ENCODE peak calls at places on chromosomes 16 and 17, in eight cellular contexts. One of them, this sample, is unnamed.

GRCh38 chr17:69300222-69300621 is 26.7 kb downstream of the ABCA5 start:
- DNase-seq in activated CD8-positive, alpha-beta memory T cell treated with anti-CD3 and anti-CD28 coated beads, Interleukin-2, amount 50 U/mL, for 4 hours: no peak
- DNase-seq in hepatic stellate cell: no peak
- DNase-seq in stimulated activated CD8-positive, alpha-beta memory T cell treated with anti-CD3 and anti-CD28 coated beads, Interleukin-4, amount 100 ng/mL, for 4 hours: no peak
- DNase-seq in midbrain: no peak
- DNase-seq in effector memory CD8-positive, alpha-beta T cell: no peak
- DNase-seq in GF-D8: no peak
- DNase-seq in pulmonary artery endothelial cell: no peak
- DNase-seq in this sample: no peak

GRCh38 chr16:46927273-46927672 is 43.1 kb downstream of the GPT2 start:
- DNase-seq in activated CD8-positive, alpha-beta memory T cell treated with anti-CD3 and anti-CD28 coated beads, Interleukin-2, amount 50 U/mL, for 4 hours: no peak
- DNase-seq in hepatic stellate cell: no peak
- DNase-seq in stimulated activated CD8-positive, alpha-beta memory T cell treated with anti-CD3 and anti-CD28 coated beads, Interleukin-4, amount 100 ng/mL, for 4 hours: no peak
- DNase-seq in midbrain: peak; percentile 16
- DNase-seq in effector memory CD8-positive, alpha-beta T cell: no peak
- DNase-seq in GF-D8: no peak
- DNase-seq in pulmonary artery endothelial cell: no peak
- DNase-seq in this sample: no peak

GRCh38 chr16:27480761-27481160 is 69.0 kb downstream of the GTF3C1 start:
- DNase-seq in activated CD8-positive, alpha-beta memory T cell treated with anti-CD3 and anti-CD28 coated beads, Interleukin-2, amount 50 U/mL, for 4 hours: no peak
- DNase-seq in hepatic stellate cell: no peak
- DNase-seq in stimulated activated CD8-positive, alpha-beta memory T cell treated with anti-CD3 and anti-CD28 coated beads, Interleukin-4, amount 100 ng/mL, for 4 hours: no peak
- DNase-seq in midbrain: no peak
- DNase-seq in effector memory CD8-positive, alpha-beta T cell: no peak
- DNase-seq in GF-D8: no peak
- DNase-seq in pulmonary artery endothelial cell: no peak
- DNase-seq in this sample: no peak

GRCh38 chr16:85991425-85991824 is 92.5 kb downstream of the IRF8 start:
- DNase-seq in activated CD8-positive, alpha-beta memory T cell treated with anti-CD3 and anti-CD28 coated beads, Interleukin-2, amount 50 U/mL, for 4 hours: no peak
- DNase-seq in hepatic stellate cell: no peak
- DNase-seq in stimulated activated CD8-positive, alpha-beta memory T cell treated with anti-CD3 and anti-CD28 coated beads, Interleukin-4, amount 100 ng/mL, for 4 hours: no peak
- DNase-seq in midbrain: no peak
- DNase-seq in effector memory CD8-positive, alpha-beta T cell: no peak
- DNase-seq in GF-D8: no peak
- DNase-seq in pulmonary artery endothelial cell: no peak
- DNase-seq in this sample: no peak

GRCh38 chr16:77599793-77600415 is 122.4 kb upstream of the NUDT7 start:
- DNase-seq in activated CD8-positive, alpha-beta memory T cell treated with anti-CD3 and anti-CD28 coated beads, Interleukin-2, amount 50 U/mL, for 4 hours: no peak
- DNase-seq in hepatic stellate cell: peak; percentile 6
- DNase-seq in stimulated activated CD8-positive, alpha-beta memory T cell treated with anti-CD3 and anti-CD28 coated beads, Interleukin-4, amount 100 ng/mL, for 4 hours: no peak
- DNase-seq in midbrain: peak; percentile 12
- DNase-seq in effector memory CD8-positive, alpha-beta T cell: no peak
- DNase-seq in GF-D8: no peak
- DNase-seq in pulmonary artery endothelial cell: no peak
- DNase-seq in this sample: peak; percentile 53

GRCh38 chr17:1965556-1966273 is 59.4 kb downstream of the RTN4RL1 start:
- DNase-seq in activated CD8-positive, alpha-beta memory T cell treated with anti-CD3 and anti-CD28 coated beads, Interleukin-2, amount 50 U/mL, for 4 hours: no peak
- DNase-seq in hepatic stellate cell: no peak
- DNase-seq in stimulated activated CD8-positive, alpha-beta memory T cell treated with anti-CD3 and anti-CD28 coated beads, Interleukin-4, amount 100 ng/mL, for 4 hours: no peak
- DNase-seq in midbrain: no peak
- DNase-seq in effector memory CD8-positive, alpha-beta T cell: no peak
- DNase-seq in GF-D8: no peak
- DNase-seq in pulmonary artery endothelial cell: no peak
- DNase-seq in this sample: peak; percentile 64

GRCh38 chr16:14112539-14112856 is 41.4 kb downstream of the MRTFB start:
- DNase-seq in activated CD8-positive, alpha-beta memory T cell treated with anti-CD3 and anti-CD28 coated beads, Interleukin-2, amount 50 U/mL, for 4 hours: no peak
- DNase-seq in hepatic stellate cell: no peak
- DNase-seq in stimulated activated CD8-positive, alpha-beta memory T cell treated with anti-CD3 and anti-CD28 coated beads, Interleukin-4, amount 100 ng/mL, for 4 hours: no peak
- DNase-seq in midbrain: no peak
- DNase-seq in effector memory CD8-positive, alpha-beta T cell: no peak
- DNase-seq in GF-D8: no peak
- DNase-seq in pulmonary artery endothelial cell: no peak
- DNase-seq in this sample: no peak

GRCh38 chr17:49571283-49571682 is 4.4 kb upstream of the NXPH3 start:
- DNase-seq in activated CD8-positive, alpha-beta memory T cell treated with anti-CD3 and anti-CD28 coated beads, Interleukin-2, amount 50 U/mL, for 4 hours: no peak
- DNase-seq in hepatic stellate cell: no peak
- DNase-seq in stimulated activated CD8-positive, alpha-beta memory T cell treated with anti-CD3 and anti-CD28 coated beads, Interleukin-4, amount 100 ng/mL, for 4 hours: no peak
- DNase-seq in midbrain: no peak
- DNase-seq in effector memory CD8-positive, alpha-beta T cell: no peak
- DNase-seq in GF-D8: no peak
- DNase-seq in pulmonary artery endothelial cell: no peak
- DNase-seq in this sample: no peak

GRCh38 chr16:77657016-77657415 is 65.3 kb upstream of the NUDT7 start:
- DNase-seq in activated CD8-positive, alpha-beta memory T cell treated with anti-CD3 and anti-CD28 coated beads, Interleukin-2, amount 50 U/mL, for 4 hours: no peak
- DNase-seq in hepatic stellate cell: no peak
- DNase-seq in stimulated activated CD8-positive, alpha-beta memory T cell treated with anti-CD3 and anti-CD28 coated beads, Interleukin-4, amount 100 ng/mL, for 4 hours: no peak
- DNase-seq in midbrain: no peak
- DNase-seq in effector memory CD8-positive, alpha-beta T cell: no peak
- DNase-seq in GF-D8: no peak
- DNase-seq in pulmonary artery endothelial cell: no peak
- DNase-seq in this sample: no peak

GRCh38 chr17:74738051-74738996 is 1.3 kb downstream of the RAB37 start:
- DNase-seq in activated CD8-positive, alpha-beta memory T cell treated with anti-CD3 and anti-CD28 coated beads, Interleukin-2, amount 50 U/mL, for 4 hours: peak; percentile 72
- DNase-seq in hepatic stellate cell: no peak
- DNase-seq in stimulated activated CD8-positive, alpha-beta memory T cell treated with anti-CD3 and anti-CD28 coated beads, Interleukin-4, amount 100 ng/mL, for 4 hours: no peak
- DNase-seq in midbrain: no peak
- DNase-seq in effector memory CD8-positive, alpha-beta T cell: peak; percentile 83
- DNase-seq in GF-D8: peak; percentile 95
- DNase-seq in pulmonary artery endothelial cell: no peak
- DNase-seq in this sample: no peak

GRCh38 chr17:33261911-33262665 is 31.0 kb downstream of the ASIC2 start:
- DNase-seq in activated CD8-positive, alpha-beta memory T cell treated with anti-CD3 and anti-CD28 coated beads, Interleukin-2, amount 50 U/mL, for 4 hours: no peak
- DNase-seq in hepatic stellate cell: no peak
- DNase-seq in stimulated activated CD8-positive, alpha-beta memory T cell treated with anti-CD3 and anti-CD28 coated beads, Interleukin-4, amount 100 ng/mL, for 4 hours: no peak
- DNase-seq in midbrain: no peak
- DNase-seq in effector memory CD8-positive, alpha-beta T cell: no peak
- DNase-seq in GF-D8: no peak
- DNase-seq in pulmonary artery endothelial cell: no peak
- DNase-seq in this sample: no peak

GRCh38 chr16:65373095-65373494 is 251.2 kb upstream of the CDH11 start:
- DNase-seq in activated CD8-positive, alpha-beta memory T cell treated with anti-CD3 and anti-CD28 coated beads, Interleukin-2, amount 50 U/mL, for 4 hours: no peak
- DNase-seq in hepatic stellate cell: no peak
- DNase-seq in stimulated activated CD8-positive, alpha-beta memory T cell treated with anti-CD3 and anti-CD28 coated beads, Interleukin-4, amount 100 ng/mL, for 4 hours: no peak
- DNase-seq in midbrain: no peak
- DNase-seq in effector memory CD8-positive, alpha-beta T cell: no peak
- DNase-seq in GF-D8: peak; percentile 74
- DNase-seq in pulmonary artery endothelial cell: no peak
- DNase-seq in this sample: no peak

GRCh38 chr16:89335803-89336485 is 118.4 kb downstream of the ZNF778 start:
- DNase-seq in activated CD8-positive, alpha-beta memory T cell treated with anti-CD3 and anti-CD28 coated beads, Interleukin-2, amount 50 U/mL, for 4 hours: no peak
- DNase-seq in hepatic stellate cell: no peak
- DNase-seq in stimulated activated CD8-positive, alpha-beta memory T cell treated with anti-CD3 and anti-CD28 coated beads, Interleukin-4, amount 100 ng/mL, for 4 hours: no peak
- DNase-seq in midbrain: no peak
- DNase-seq in effector memory CD8-positive, alpha-beta T cell: no peak
- DNase-seq in GF-D8: no peak
- DNase-seq in pulmonary artery endothelial cell: no peak
- DNase-seq in this sample: no peak

GRCh38 chr17:17028059-17028877 is 14.0 kb upstream of the MPRIP start:
- DNase-seq in activated CD8-positive, alpha-beta memory T cell treated with anti-CD3 and anti-CD28 coated beads, Interleukin-2, amount 50 U/mL, for 4 hours: no peak
- DNase-seq in hepatic stellate cell: no peak
- DNase-seq in stimulated activated CD8-positive, alpha-beta memory T cell treated with anti-CD3 and anti-CD28 coated beads, Interleukin-4, amount 100 ng/mL, for 4 hours: no peak
- DNase-seq in midbrain: no peak
- DNase-seq in effector memory CD8-positive, alpha-beta T cell: no peak
- DNase-seq in GF-D8: no peak
- DNase-seq in pulmonary artery endothelial cell: no peak
- DNase-seq in this sample: peak; percentile 88

GRCh38 chr16:1708768-1709180 is 2.8 kb downstream of the MAPK8IP3 start:
- DNase-seq in activated CD8-positive, alpha-beta memory T cell treated with anti-CD3 and anti-CD28 coated beads, Interleukin-2, amount 50 U/mL, for 4 hours: peak; percentile 55
- DNase-seq in hepatic stellate cell: no peak
- DNase-seq in stimulated activated CD8-positive, alpha-beta memory T cell treated with anti-CD3 and anti-CD28 coated beads, Interleukin-4, amount 100 ng/mL, for 4 hours: no peak
- DNase-seq in midbrain: no peak
- DNase-seq in effector memory CD8-positive, alpha-beta T cell: peak; percentile 7
- DNase-seq in GF-D8: no peak
- DNase-seq in pulmonary artery endothelial cell: no peak
- DNase-seq in this sample: peak; percentile 44

GRCh38 chr17:40452074-40452787 is 9.0 kb downstream of the IGFBP4 start:
- DNase-seq in activated CD8-positive, alpha-beta memory T cell treated with anti-CD3 and anti-CD28 coated beads, Interleukin-2, amount 50 U/mL, for 4 hours: no peak
- DNase-seq in hepatic stellate cell: peak; percentile 86
- DNase-seq in stimulated activated CD8-positive, alpha-beta memory T cell treated with anti-CD3 and anti-CD28 coated beads, Interleukin-4, amount 100 ng/mL, for 4 hours: no peak
- DNase-seq in midbrain: no peak
- DNase-seq in effector memory CD8-positive, alpha-beta T cell: no peak
- DNase-seq in GF-D8: no peak
- DNase-seq in pulmonary artery endothelial cell: no peak
- DNase-seq in this sample: peak; percentile 86

GRCh38 chr16:46801428-46802049 is 29.4 kb downstream of the C16orf87 start:
- DNase-seq in activated CD8-positive, alpha-beta memory T cell treated with anti-CD3 and anti-CD28 coated beads, Interleukin-2, amount 50 U/mL, for 4 hours: no peak
- DNase-seq in hepatic stellate cell: no peak
- DNase-seq in stimulated activated CD8-positive, alpha-beta memory T cell treated with anti-CD3 and anti-CD28 coated beads, Interleukin-4, amount 100 ng/mL, for 4 hours: no peak
- DNase-seq in midbrain: no peak
- DNase-seq in effector memory CD8-positive, alpha-beta T cell: no peak
- DNase-seq in GF-D8: no peak
- DNase-seq in pulmonary artery endothelial cell: no peak
- DNase-seq in this sample: peak; percentile 50

GRCh38 chr17:75703191-75703590 is 18.1 kb upstream of the ITGB4 start:
- DNase-seq in activated CD8-positive, alpha-beta memory T cell treated with anti-CD3 and anti-CD28 coated beads, Interleukin-2, amount 50 U/mL, for 4 hours: no peak
- DNase-seq in hepatic stellate cell: no peak
- DNase-seq in stimulated activated CD8-positive, alpha-beta memory T cell treated with anti-CD3 and anti-CD28 coated beads, Interleukin-4, amount 100 ng/mL, for 4 hours: no peak
- DNase-seq in midbrain: no peak
- DNase-seq in effector memory CD8-positive, alpha-beta T cell: no peak
- DNase-seq in GF-D8: no peak
- DNase-seq in pulmonary artery endothelial cell: no peak
- DNase-seq in this sample: no peak

GRCh38 chr17:13415877-13416416 is 185.8 kb downstream of the HS3ST3A1 start:
- DNase-seq in activated CD8-positive, alpha-beta memory T cell treated with anti-CD3 and anti-CD28 coated beads, Interleukin-2, amount 50 U/mL, for 4 hours: no peak
- DNase-seq in hepatic stellate cell: peak; percentile 44
- DNase-seq in stimulated activated CD8-positive, alpha-beta memory T cell treated with anti-CD3 and anti-CD28 coated beads, Interleukin-4, amount 100 ng/mL, for 4 hours: no peak
- DNase-seq in midbrain: no peak
- DNase-seq in effector memory CD8-positive, alpha-beta T cell: no peak
- DNase-seq in GF-D8: no peak
- DNase-seq in pulmonary artery endothelial cell: no peak
- DNase-seq in this sample: peak; percentile 52

GRCh38 chr17:58402679-58403078 is 14.7 kb downstream of the RNF43 start:
- DNase-seq in activated CD8-positive, alpha-beta memory T cell treated with anti-CD3 and anti-CD28 coated beads, Interleukin-2, amount 50 U/mL, for 4 hours: no peak
- DNase-seq in hepatic stellate cell: no peak
- DNase-seq in stimulated activated CD8-positive, alpha-beta memory T cell treated with anti-CD3 and anti-CD28 coated beads, Interleukin-4, amount 100 ng/mL, for 4 hours: no peak
- DNase-seq in midbrain: no peak
- DNase-seq in effector memory CD8-positive, alpha-beta T cell: no peak
- DNase-seq in GF-D8: no peak
- DNase-seq in pulmonary artery endothelial cell: no peak
- DNase-seq in this sample: peak; percentile 13

GRCh38 chr17:79627184-79627765 is 16.4 kb upstream of the RBFOX3 start:
- DNase-seq in activated CD8-positive, alpha-beta memory T cell treated with anti-CD3 and anti-CD28 coated beads, Interleukin-2, amount 50 U/mL, for 4 hours: no peak
- DNase-seq in hepatic stellate cell: no peak
- DNase-seq in stimulated activated CD8-positive, alpha-beta memory T cell treated with anti-CD3 and anti-CD28 coated beads, Interleukin-4, amount 100 ng/mL, for 4 hours: no peak
- DNase-seq in midbrain: no peak
- DNase-seq in effector memory CD8-positive, alpha-beta T cell: no peak
- DNase-seq in GF-D8: no peak
- DNase-seq in pulmonary artery endothelial cell: no peak
- DNase-seq in this sample: no peak

GRCh38 chr17:29584452-29585079 is 4.9 kb downstream of the GIT1 start:
- DNase-seq in activated CD8-positive, alpha-beta memory T cell treated with anti-CD3 and anti-CD28 coated beads, Interleukin-2, amount 50 U/mL, for 4 hours: no peak
- DNase-seq in hepatic stellate cell: no peak
- DNase-seq in stimulated activated CD8-positive, alpha-beta memory T cell treated with anti-CD3 and anti-CD28 coated beads, Interleukin-4, amount 100 ng/mL, for 4 hours: no peak
- DNase-seq in midbrain: peak; percentile 82
- DNase-seq in effector memory CD8-positive, alpha-beta T cell: no peak
- DNase-seq in GF-D8: no peak
- DNase-seq in pulmonary artery endothelial cell: no peak
- DNase-seq in this sample: no peak

GRCh38 chr16:81553814-81554675 is 109.4 kb downstream of the CMIP start:
- DNase-seq in activated CD8-positive, alpha-beta memory T cell treated with anti-CD3 and anti-CD28 coated beads, Interleukin-2, amount 50 U/mL, for 4 hours: no peak
- DNase-seq in hepatic stellate cell: no peak
- DNase-seq in stimulated activated CD8-positive, alpha-beta memory T cell treated with anti-CD3 and anti-CD28 coated beads, Interleukin-4, amount 100 ng/mL, for 4 hours: no peak
- DNase-seq in midbrain: no peak
- DNase-seq in effector memory CD8-positive, alpha-beta T cell: no peak
- DNase-seq in GF-D8: no peak
- DNase-seq in pulmonary artery endothelial cell: no peak
- DNase-seq in this sample: no peak

GRCh38 chr17:29707212-29707571 is 84.5 kb upstream of the CORO6 start:
- DNase-seq in activated CD8-positive, alpha-beta memory T cell treated with anti-CD3 and anti-CD28 coated beads, Interleukin-2, amount 50 U/mL, for 4 hours: no peak
- DNase-seq in hepatic stellate cell: no peak
- DNase-seq in stimulated activated CD8-positive, alpha-beta memory T cell treated with anti-CD3 and anti-CD28 coated beads, Interleukin-4, amount 100 ng/mL, for 4 hours: no peak
- DNase-seq in midbrain: no peak
- DNase-seq in effector memory CD8-positive, alpha-beta T cell: no peak
- DNase-seq in GF-D8: no peak
- DNase-seq in pulmonary artery endothelial cell: no peak
- DNase-seq in this sample: no peak

GRCh38 chr17:72351884-72352346 is 231.1 kb downstream of the SOX9 start:
- DNase-seq in activated CD8-positive, alpha-beta memory T cell treated with anti-CD3 and anti-CD28 coated beads, Interleukin-2, amount 50 U/mL, for 4 hours: no peak
- DNase-seq in hepatic stellate cell: no peak
- DNase-seq in stimulated activated CD8-positive, alpha-beta memory T cell treated with anti-CD3 and anti-CD28 coated beads, Interleukin-4, amount 100 ng/mL, for 4 hours: no peak
- DNase-seq in midbrain: no peak
- DNase-seq in effector memory CD8-positive, alpha-beta T cell: no peak
- DNase-seq in GF-D8: no peak
- DNase-seq in pulmonary artery endothelial cell: no peak
- DNase-seq in this sample: no peak

GRCh38 chr16:71738820-71739219 is 14.3 kb upstream of the PHLPP2 start:
- DNase-seq in activated CD8-positive, alpha-beta memory T cell treated with anti-CD3 and anti-CD28 coated beads, Interleukin-2, amount 50 U/mL, for 4 hours: no peak
- DNase-seq in hepatic stellate cell: no peak
- DNase-seq in stimulated activated CD8-positive, alpha-beta memory T cell treated with anti-CD3 and anti-CD28 coated beads, Interleukin-4, amount 100 ng/mL, for 4 hours: no peak
- DNase-seq in midbrain: no peak
- DNase-seq in effector memory CD8-positive, alpha-beta T cell: no peak
- DNase-seq in GF-D8: no peak
- DNase-seq in pulmonary artery endothelial cell: no peak
- DNase-seq in this sample: no peak

GRCh38 chr17:50947844-50948514 is 81.8 kb upstream of the TOB1 start:
- DNase-seq in activated CD8-positive, alpha-beta memory T cell treated with anti-CD3 and anti-CD28 coated beads, Interleukin-2, amount 50 U/mL, for 4 hours: no peak
- DNase-seq in hepatic stellate cell: no peak
- DNase-seq in stimulated activated CD8-positive, alpha-beta memory T cell treated with anti-CD3 and anti-CD28 coated beads, Interleukin-4, amount 100 ng/mL, for 4 hours: no peak
- DNase-seq in midbrain: peak; percentile 33
- DNase-seq in effector memory CD8-positive, alpha-beta T cell: no peak
- DNase-seq in GF-D8: peak; percentile 18
- DNase-seq in pulmonary artery endothelial cell: no peak
- DNase-seq in this sample: no peak

GRCh38 chr17:58120195-58120822 is 27.9 kb upstream of the OR4D1 start:
- DNase-seq in activated CD8-positive, alpha-beta memory T cell treated with anti-CD3 and anti-CD28 coated beads, Interleukin-2, amount 50 U/mL, for 4 hours: peak; percentile 26
- DNase-seq in hepatic stellate cell: peak; percentile 19
- DNase-seq in stimulated activated CD8-positive, alpha-beta memory T cell treated with anti-CD3 and anti-CD28 coated beads, Interleukin-4, amount 100 ng/mL, for 4 hours: no peak
- DNase-seq in midbrain: peak; percentile 0
- DNase-seq in effector memory CD8-positive, alpha-beta T cell: peak; percentile 51
- DNase-seq in GF-D8: no peak
- DNase-seq in pulmonary artery endothelial cell: peak; percentile 15
- DNase-seq in this sample: peak; percentile 56

GRCh38 chr17:44623070-44623725 is 33.1 kb upstream of the MEIOC start:
- DNase-seq in activated CD8-positive, alpha-beta memory T cell treated with anti-CD3 and anti-CD28 coated beads, Interleukin-2, amount 50 U/mL, for 4 hours: no peak
- DNase-seq in hepatic stellate cell: no peak
- DNase-seq in stimulated activated CD8-positive, alpha-beta memory T cell treated with anti-CD3 and anti-CD28 coated beads, Interleukin-4, amount 100 ng/mL, for 4 hours: no peak
- DNase-seq in midbrain: no peak
- DNase-seq in effector memory CD8-positive, alpha-beta T cell: no peak
- DNase-seq in GF-D8: no peak
- DNase-seq in pulmonary artery endothelial cell: no peak
- DNase-seq in this sample: no peak

GRCh38 chr17:60526726-60527125 is 684 bp upstream of the APPBP2 start:
- DNase-seq in activated CD8-positive, alpha-beta memory T cell treated with anti-CD3 and anti-CD28 coated beads, Interleukin-2, amount 50 U/mL, for 4 hours: no peak
- DNase-seq in hepatic stellate cell: no peak
- DNase-seq in stimulated activated CD8-positive, alpha-beta memory T cell treated with anti-CD3 and anti-CD28 coated beads, Interleukin-4, amount 100 ng/mL, for 4 hours: no peak
- DNase-seq in midbrain: peak; percentile 21
- DNase-seq in effector memory CD8-positive, alpha-beta T cell: no peak
- DNase-seq in GF-D8: no peak
- DNase-seq in pulmonary artery endothelial cell: no peak
- DNase-seq in this sample: peak; percentile 52

GRCh38 chr17:44122825-44123355 is 551 bp downstream of the HDAC5 start:
- DNase-seq in activated CD8-positive, alpha-beta memory T cell treated with anti-CD3 and anti-CD28 coated beads, Interleukin-2, amount 50 U/mL, for 4 hours: peak; percentile 36
- DNase-seq in hepatic stellate cell: no peak
- DNase-seq in stimulated activated CD8-positive, alpha-beta memory T cell treated with anti-CD3 and anti-CD28 coated beads, Interleukin-4, amount 100 ng/mL, for 4 hours: no peak
- DNase-seq in midbrain: peak; percentile 42
- DNase-seq in effector memory CD8-positive, alpha-beta T cell: peak; percentile 15
- DNase-seq in GF-D8: no peak
- DNase-seq in pulmonary artery endothelial cell: no peak
- DNase-seq in this sample: no peak

GRCh38 chr16:69410285-69410990 is 14.0 kb upstream of the CYB5B start:
- DNase-seq in activated CD8-positive, alpha-beta memory T cell treated with anti-CD3 and anti-CD28 coated beads, Interleukin-2, amount 50 U/mL, for 4 hours: no peak
- DNase-seq in hepatic stellate cell: peak; percentile 53
- DNase-seq in stimulated activated CD8-positive, alpha-beta memory T cell treated with anti-CD3 and anti-CD28 coated beads, Interleukin-4, amount 100 ng/mL, for 4 hours: no peak
- DNase-seq in midbrain: no peak
- DNase-seq in effector memory CD8-positive, alpha-beta T cell: no peak
- DNase-seq in GF-D8: no peak
- DNase-seq in pulmonary artery endothelial cell: peak; percentile 86
- DNase-seq in this sample: no peak

GRCh38 chr16:87325480-87325879 is 8.3 kb upstream of the C16orf95 start:
- DNase-seq in activated CD8-positive, alpha-beta memory T cell treated with anti-CD3 and anti-CD28 coated beads, Interleukin-2, amount 50 U/mL, for 4 hours: no peak
- DNase-seq in hepatic stellate cell: no peak
- DNase-seq in stimulated activated CD8-positive, alpha-beta memory T cell treated with anti-CD3 and anti-CD28 coated beads, Interleukin-4, amount 100 ng/mL, for 4 hours: no peak
- DNase-seq in midbrain: no peak
- DNase-seq in effector memory CD8-positive, alpha-beta T cell: no peak
- DNase-seq in GF-D8: no peak
- DNase-seq in pulmonary artery endothelial cell: no peak
- DNase-seq in this sample: peak; percentile 44

GRCh38 chr17:7573324-7574080 is 5.9 kb upstream of the CD68 start:
- DNase-seq in activated CD8-positive, alpha-beta memory T cell treated with anti-CD3 and anti-CD28 coated beads, Interleukin-2, amount 50 U/mL, for 4 hours: peak; percentile 91
- DNase-seq in hepatic stellate cell: peak; percentile 96
- DNase-seq in stimulated activated CD8-positive, alpha-beta memory T cell treated with anti-CD3 and anti-CD28 coated beads, Interleukin-4, amount 100 ng/mL, for 4 hours: peak; percentile 77
- DNase-seq in midbrain: peak; percentile 92
- DNase-seq in effector memory CD8-positive, alpha-beta T cell: peak; percentile 87
- DNase-seq in GF-D8: peak; percentile 54
- DNase-seq in pulmonary artery endothelial cell: peak; percentile 80
- DNase-seq in this sample: peak; percentile 94